ENCODE peak calls at places on chromosome 10, in five cellular contexts. K is breast epithelium, N is heart left ventricle, I is IMR-90, W is endothelial cell of umbilical vein. C is an unnamed sample.

GRCh38 chr10:119602241-119603095 is 5.7 kb upstream of the TIAL1 start:
- DNase-seq in W (peak), I (no peak), N (no peak), K (no peak), C (no peak)

GRCh38 chr10:72126184-72126871 is 38.0 kb upstream of the SPOCK2 start:
- DNase-seq in I (peak), K (no peak), W (peak), N (no peak), C (no peak)

GRCh38 chr10:29517352-29517923 is 117.3 kb downstream of the SVIL start:
- DNase-seq in I (peak), N (no peak), W (peak), K (no peak), C (no peak)

GRCh38 chr10:110857265-110858158 is 14.2 kb upstream of the PDCD4 start:
- DNase-seq in W (peak), I (peak), N (peak), K (no peak), C (no peak)

GRCh38 chr10:64881257-64881656 is 1360.1 kb downstream of the REEP3 start:
- DNase-seq in I (no peak), W (no peak), K (no peak), N (no peak), C (no peak)

GRCh38 chr10:14605231-14605925 is 169.3 kb downstream of the FAM107B start:
- DNase-seq in W (peak), K (no peak), N (no peak), I (peak), C (no peak)

GRCh38 chr10:69335063-69335587 is 56.8 kb downstream of the HK1 start:
- DNase-seq in N (peak), K (no peak), W (peak), I (no peak), C (peak)

GRCh38 chr10:102729090-102730026 is 14.4 kb upstream of the WBP1L start:
- DNase-seq in I (peak), W (peak), N (peak), K (peak), C (peak)

GRCh38 chr10:71265618-71266146 is 53.3 kb downstream of the UNC5B start:
- DNase-seq in I (no peak), W (no peak), K (no peak), N (no peak), C (no peak)

GRCh38 chr10:123665371-123666286 is 526 bp upstream of the GPR26 start:
- DNase-seq in N (no peak), W (no peak), K (no peak), I (no peak), C (no peak)

GRCh38 chr10:22821501-22821900 is 106.4 kb upstream of the ARMC3 start:
- DNase-seq in K (no peak), N (no peak), W (peak), I (peak), C (no peak)

GRCh38 chr10:98055875-98056516 is 25.6 kb upstream of the CRTAC1 start:
- DNase-seq in K (no peak), W (peak), N (no peak), I (peak), C (no peak)

GRCh38 chr10:132349766-132350165 is 17.8 kb downstream of the LRRC27 start:
- DNase-seq in N (no peak), W (no peak), I (no peak), K (no peak), C (no peak)

GRCh38 chr10:131822013-131822693 is 78.7 kb upstream of the PPP2R2D start:
- DNase-seq in I (no peak), W (no peak), K (no peak), N (no peak), C (peak)

GRCh38 chr10:96703358-96703757 is 17.0 kb downstream of the PIK3AP1 start:
- DNase-seq in I (no peak), K (no peak), W (no peak), N (no peak), C (no peak)

GRCh38 chr10:124144536-124144935 is 51.1 kb upstream of the CHST15 start:
- DNase-seq in W (no peak), N (no peak), K (no peak), I (no peak), C (no peak)

DNA sequence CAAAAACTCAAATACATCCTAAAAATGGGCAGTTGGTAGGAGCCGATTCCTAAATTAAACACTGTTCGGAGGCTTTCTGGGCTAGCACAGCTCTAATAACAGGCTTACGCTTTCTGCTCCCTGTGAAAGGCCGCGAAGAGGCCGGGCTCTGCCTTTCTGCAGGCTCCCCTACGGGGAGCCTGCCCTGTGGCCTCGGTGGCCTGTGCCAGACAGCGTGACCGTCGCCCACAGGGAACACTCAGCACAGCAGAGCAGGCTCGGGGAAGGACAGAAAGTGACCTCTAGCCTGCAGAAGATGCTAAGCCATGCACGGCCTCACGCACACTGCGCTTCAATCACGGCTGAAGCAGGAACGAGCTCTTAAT is 64.2 kb downstream of the DIP2C start:
- DNase-seq in K (no peak), N (peak), I (no peak), W (no peak), C (no peak)
- H3K27ac ChIP-seq in K (peak), N (peak), I (peak), W (no peak), C (peak)

GRCh38 chr10:79353726-79354125 is 6.5 kb downstream of the PPIF start:
- DNase-seq in W (no peak), K (no peak), I (no peak), N (no peak), C (peak)
- TF ChIP-seq POLR2A in W (no peak), K (no peak), I (no peak), N (no peak), C (no peak)

GRCh38 chr10:128542659-128543058 is 416.4 kb upstream of the MKI67 start:
- DNase-seq in I (no peak), K (no peak), N (no peak), W (no peak), C (no peak)

GRCh38 chr10:128540806-128541739 is 414.9 kb upstream of the MKI67 start:
- DNase-seq in N (peak), K (no peak), W (no peak), I (no peak), C (no peak)

GRCh38 chr10:128545216-128545615 is 419.0 kb upstream of the MKI67 start:
- DNase-seq in N (no peak), I (no peak), W (no peak), K (no peak), C (no peak)

GRCh38 chr10:128539784-128540759 is 413.8 kb upstream of the MKI67 start:
- DNase-seq in K (no peak), W (no peak), N (peak), I (no peak), C (no peak)

DNA sequence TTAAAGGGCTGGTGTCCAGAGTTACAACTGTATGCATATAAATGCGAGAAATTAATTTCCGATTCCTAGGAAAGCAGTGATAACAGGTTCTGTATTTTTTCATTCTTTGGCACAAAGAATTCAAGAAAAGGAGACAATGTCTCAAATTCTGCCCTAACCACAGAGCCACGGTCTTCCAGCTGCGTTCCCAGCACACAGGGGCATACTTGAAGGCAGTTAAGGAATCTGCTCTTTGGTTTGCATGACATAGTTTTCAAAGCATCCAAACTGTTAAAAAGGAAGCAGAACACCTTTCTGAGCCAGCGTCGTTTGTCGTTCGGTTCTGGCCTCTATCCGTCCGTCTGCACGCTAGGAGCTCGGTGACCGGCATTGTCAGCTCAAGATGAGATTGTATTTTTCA is 417.0 kb upstream of the MKI67 start:
- DNase-seq in I (no peak), W (no peak), K (no peak), N (no peak), C (no peak)
- H3K27ac ChIP-seq in I (no peak), W (no peak), K (no peak), N (no peak), C (no peak)

GRCh38 chr10:86360657-86361056 is 5.9 kb downstream of the GRID1 start:
- DNase-seq in I (no peak), W (no peak), K (peak), N (no peak), C (no peak)
- TF ChIP-seq POLR2A in I (no peak), W (no peak), K (no peak), N (no peak), C (no peak)

GRCh38 chr10:126524526-126524925 is 136.2 kb upstream of the ADAM12 start:
- DNase-seq in W (no peak), I (no peak), K (no peak), N (no peak), C (no peak)
- H3K27ac ChIP-seq in W (no peak), I (no peak), K (no peak), N (no peak), C (no peak)

C was measured in Peyer's patch.